ENCODE peak calls at places on chromosomes 2 and 18, in nine cellular contexts. H is psoas muscle; D is lower lobe of right lung; C is lung; W is colonic mucosa; L is ovary; S is H9; N is cardiac muscle cell; R is CD4-positive, alpha-beta T cell. V is an unnamed sample.

GRCh38 chr2:5834491-5834890 is 142.3 kb downstream of the SOX11 start:
- DNase-seq in H (no peak), D (no peak), C (no peak), W (no peak), L (no peak), S (no peak), N (no peak), R (no peak), V (peak; percentile 15)

GRCh38 chr2:197915548-197916265 is 111.3 kb downstream of the PLCL1 start:
- DNase-seq in H (no peak), D (no peak), C (no peak), W (no peak), L (no peak), S (no peak), N (peak; percentile 72), R (no peak), V (peak; percentile 34)

GRCh38 chr2:15965564-15966019 is 25.2 kb downstream of the MYCN start:
- DNase-seq in H (no peak), D (no peak), C (no peak), W (no peak), L (no peak), S (no peak), N (no peak), R (no peak), V (no peak)

GRCh38 chr2:182320106-182320505 is 106.7 kb downstream of the PDE1A start:
- DNase-seq in H (no peak), D (no peak), C (no peak), W (no peak), L (no peak), S (no peak), N (no peak), R (no peak), V (no peak)

GRCh38 chr2:134846213-134846612 is 7.8 kb downstream of the ACMSD start:
- DNase-seq in H (no peak), D (no peak), C (no peak), W (no peak), L (no peak), S (no peak), N (no peak), R (no peak), V (no peak)

GRCh38 chr18:50696436-50696835 is 123.4 kb downstream of the MRO start:
- DNase-seq in H (no peak), D (no peak), C (no peak), W (no peak), L (no peak), S (no peak), N (no peak), R (no peak), V (no peak)

GRCh38 chr2:181760521-181760920 is 80.2 kb upstream of the NEUROD1 start:
- DNase-seq in H (no peak), D (no peak), C (no peak), W (no peak), L (no peak), S (no peak), N (no peak), R (no peak), V (no peak)

GRCh38 chr2:37168217-37168981 is 11.6 kb upstream of the EIF2AK2 start:
- DNase-seq in H (no peak), D (no peak), C (no peak), W (peak; percentile 21), L (no peak), S (peak; percentile 52), N (peak; percentile 50), R (no peak), V (peak; percentile 44)

GRCh38 chr18:48563027-48563426 is 24.2 kb downstream of the CTIF start:
- DNase-seq in H (no peak), D (no peak), C (no peak), W (no peak), L (no peak), S (no peak), N (no peak), R (no peak), V (peak; percentile 77)

GRCh38 chr2:127027715-127028114 is 79.2 kb downstream of the BIN1 start:
- DNase-seq in H (no peak), D (no peak), C (no peak), W (no peak), L (no peak), S (no peak), N (no peak), R (no peak), V (no peak)

GRCh38 chr2:181991171-181991885 is 5.7 kb downstream of the PPP1R1C start:
- DNase-seq in H (no peak), D (no peak), C (no peak), W (no peak), L (no peak), S (no peak), N (no peak), R (no peak), V (no peak)

GRCh38 chr18:63307555-63308200 is 11.9 kb downstream of the BCL2 start:
- DNase-seq in H (no peak), D (no peak), C (no peak), W (no peak), L (no peak), S (no peak), N (no peak), R (no peak), V (no peak)
- H3K27ac ChIP-seq in H (peak overlapping the region; percentile 51), D (no peak overlapping the region), C (peak overlapping the region; percentile 16), W (no peak overlapping the region), L (no peak overlapping the region), S (no peak overlapping the region), N (no peak overlapping the region), R (no peak overlapping the region), V (no peak overlapping the region)

GRCh38 chr2:95029898-95030341 is 4.4 kb downstream of the MAL start:
- DNase-seq in H (peak; percentile 13), D (no peak), C (no peak), W (no peak), L (no peak), S (no peak), N (no peak), R (no peak), V (no peak)
- H3K27ac ChIP-seq in H (no peak overlapping the region), D (no peak overlapping the region), C (no peak overlapping the region), W (no peak overlapping the region), L (no peak overlapping the region), S (no peak overlapping the region), N (no peak overlapping the region), R (peak overlapping the region; percentile 27), V (no peak overlapping the region)

GRCh38 chr2:3377279-3377611 is 373 bp downstream of the EIPR1 start:
- DNase-seq in H (no peak), D (no peak), C (no peak), W (no peak), L (no peak), S (no peak), N (no peak), R (no peak), V (peak; percentile 32)
- H3K27ac ChIP-seq in H (peak overlapping the region; percentile 98), D (peak overlapping the region; percentile 89), C (peak overlapping the region; percentile 52), W (peak overlapping the region; percentile 85), L (peak overlapping the region; percentile 83), S (no peak overlapping the region), N (peak overlapping the region; percentile 83), R (peak overlapping the region; percentile 85), V (peak overlapping the region; percentile 76)

GRCh38 chr2:26017464-26018183 is 16.3 kb upstream of the RAB10 start:
- DNase-seq in H (no peak), D (no peak), C (no peak), W (no peak), L (no peak), S (no peak), N (no peak), R (no peak), V (no peak)
- H3K27ac ChIP-seq in H (peak overlapping the region; percentile 88), D (peak overlapping the region; percentile 57), C (no peak overlapping the region), W (peak overlapping the region; percentile 69), L (peak overlapping the region; percentile 18), S (no peak overlapping the region), N (no peak overlapping the region), R (no peak overlapping the region), V (peak overlapping the region; percentile 42)

DNA sequence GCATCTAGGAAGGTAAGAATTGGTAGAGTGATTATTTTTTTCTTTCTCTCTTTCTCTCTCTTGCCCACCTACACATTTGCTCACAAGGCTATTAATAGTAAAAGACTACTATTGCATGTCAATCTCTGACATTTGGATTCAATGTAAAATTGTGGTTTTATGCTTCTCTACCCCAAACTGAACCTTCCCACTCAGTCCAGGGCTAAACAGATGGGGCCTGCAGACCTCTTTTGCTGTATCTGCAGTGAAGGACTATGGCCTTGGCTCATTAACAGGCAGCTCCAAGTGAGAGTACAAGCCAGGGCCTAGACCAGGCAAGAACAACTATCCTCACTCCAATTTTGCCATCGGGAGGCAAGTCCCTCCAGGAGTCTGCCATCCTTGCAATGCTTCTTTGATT is 68.3 kb upstream of the ARL4C start:
- DNase-seq in H (no peak), D (no peak), C (no peak), W (no peak), L (no peak), S (no peak), N (no peak), R (no peak), V (no peak)
- H3K27ac ChIP-seq in H (no peak overlapping the region), D (no peak overlapping the region), C (no peak overlapping the region), W (no peak overlapping the region), L (no peak overlapping the region), S (no peak overlapping the region), N (no peak overlapping the region), R (no peak overlapping the region), V (no peak overlapping the region)

GRCh38 chr2:175626796-175627195 is 375.3 kb downstream of the LNPK start:
- DNase-seq in H (no peak), D (no peak), C (no peak), W (no peak), L (no peak), S (no peak), N (no peak), R (no peak), V (no peak)

GRCh38 chr2:175630319-175631246 is 371.5 kb downstream of the LNPK start:
- DNase-seq in H (no peak), D (no peak), C (no peak), W (peak; percentile 48), L (no peak), S (no peak), N (no peak), R (no peak), V (no peak)

GRCh38 chr2:175631247-175631628 is 370.8 kb downstream of the LNPK start:
- DNase-seq in H (no peak), D (no peak), C (no peak), W (no peak), L (no peak), S (no peak), N (no peak), R (no peak), V (no peak)

GRCh38 chr2:175627405-175627804 is 374.7 kb downstream of the LNPK start:
- DNase-seq in H (no peak), D (no peak), C (no peak), W (no peak), L (no peak), S (no peak), N (no peak), R (no peak), V (no peak)

DNA sequence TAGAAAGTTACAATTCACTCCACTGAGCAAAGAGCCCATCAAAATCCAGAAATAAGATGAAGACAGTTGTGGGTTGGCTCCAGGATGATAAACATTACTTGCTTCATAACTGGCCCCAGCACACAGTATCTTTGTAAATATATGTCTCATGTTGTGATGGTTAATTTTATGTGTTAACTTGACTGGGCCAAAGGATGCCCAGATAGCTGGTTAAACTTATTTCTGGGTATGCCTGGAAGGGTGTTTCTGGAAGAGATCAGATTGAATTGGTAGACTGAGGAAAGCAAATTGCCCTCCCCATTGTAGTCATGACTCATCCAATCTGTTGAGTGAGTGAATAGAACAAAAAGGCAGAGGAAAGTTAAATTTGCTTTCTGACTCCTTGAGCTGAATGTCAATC is 373.8 kb downstream of the LNPK start:
- DNase-seq in H (no peak), D (no peak), C (no peak), W (no peak), L (no peak), S (no peak), N (no peak), R (no peak), V (no peak)
- H3K27ac ChIP-seq in H (no peak overlapping the region), D (no peak overlapping the region), C (no peak overlapping the region), W (no peak overlapping the region), L (no peak overlapping the region), S (no peak overlapping the region), N (no peak overlapping the region), R (no peak overlapping the region), V (no peak overlapping the region)